ENCODE peak calls at places on chromosome 13, in eight cellular contexts. One of them, this sample, is unnamed.

GRCh38 chr13:45280751-45281634 is 60.0 kb downstream of the TPT1 start:
- DNase-seq in tibial nerve: peak; percentile 64
- DNase-seq in transverse colon: peak; percentile 83
- DNase-seq in ovary: peak; percentile 57
- DNase-seq in stomach: peak; percentile 73
- DNase-seq in sigmoid colon: peak; percentile 83
- DNase-seq in A549: peak; percentile 67
- DNase-seq in H1: peak; percentile 27
- DNase-seq in this sample: no peak

GRCh38 chr13:52851153-52851962 is 2.9 kb upstream of the PCDH8 start:
- DNase-seq in tibial nerve: peak; percentile 23
- DNase-seq in ovary: no peak
- DNase-seq in H1: no peak
- DNase-seq in transverse colon: peak; percentile 40
- DNase-seq in stomach: peak; percentile 32
- DNase-seq in sigmoid colon: no peak
- DNase-seq in A549: no peak
- DNase-seq in this sample: no peak

GRCh38 chr13:32087955-32088747 is 56.6 kb downstream of the FRY start:
- DNase-seq in stomach: no peak
- DNase-seq in ovary: no peak
- DNase-seq in tibial nerve: no peak
- DNase-seq in transverse colon: no peak
- DNase-seq in H1: no peak
- DNase-seq in sigmoid colon: no peak
- DNase-seq in A549: no peak
- DNase-seq in this sample: no peak

GRCh38 chr13:113564331-113565023 is 20.1 kb upstream of the TFDP1 start:
- DNase-seq in H1: no peak
- DNase-seq in sigmoid colon: peak; percentile 49
- DNase-seq in ovary: no peak
- DNase-seq in stomach: peak; percentile 20
- DNase-seq in tibial nerve: no peak
- DNase-seq in A549: no peak
- DNase-seq in transverse colon: peak; percentile 6
- DNase-seq in this sample: peak; percentile 60

GRCh38 chr13:27476943-27477681 is 26.7 kb upstream of the MTIF3 start:
- DNase-seq in tibial nerve: no peak
- DNase-seq in transverse colon: no peak
- DNase-seq in sigmoid colon: no peak
- DNase-seq in A549: peak; percentile 45
- DNase-seq in H1: no peak
- DNase-seq in ovary: no peak
- DNase-seq in stomach: peak; percentile 76
- DNase-seq in this sample: peak; percentile 26

GRCh38 chr13:20182231-20182846 is 10.4 kb downstream of the GJB2 start:
- DNase-seq in A549: peak; percentile 71
- DNase-seq in H1: no peak
- DNase-seq in tibial nerve: peak; percentile 33
- DNase-seq in sigmoid colon: no peak
- DNase-seq in transverse colon: no peak
- DNase-seq in ovary: no peak
- DNase-seq in stomach: peak; percentile 48
- DNase-seq in this sample: no peak

GRCh38 chr13:25114220-25114619 is 18.3 kb downstream of the PABPC3 start:
- DNase-seq in tibial nerve: peak; percentile 75
- DNase-seq in H1: peak; percentile 77
- DNase-seq in sigmoid colon: peak; percentile 75
- DNase-seq in stomach: peak; percentile 71
- DNase-seq in transverse colon: peak; percentile 60
- DNase-seq in ovary: no peak
- DNase-seq in A549: peak; percentile 65
- DNase-seq in this sample: no peak

GRCh38 chr13:23876265-23876664 is 12.9 kb downstream of the MIPEP start:
- DNase-seq in stomach: no peak
- DNase-seq in tibial nerve: no peak
- DNase-seq in A549: peak; percentile 6
- DNase-seq in H1: no peak
- DNase-seq in ovary: no peak
- DNase-seq in transverse colon: peak; percentile 24
- DNase-seq in sigmoid colon: no peak
- DNase-seq in this sample: no peak

GRCh38 chr13:50094615-50095293 is 79.5 kb downstream of the KCNRG start:
- DNase-seq in A549: no peak
- DNase-seq in tibial nerve: no peak
- DNase-seq in stomach: no peak
- DNase-seq in transverse colon: no peak
- DNase-seq in H1: no peak
- DNase-seq in sigmoid colon: no peak
- DNase-seq in ovary: no peak
- DNase-seq in this sample: no peak

GRCh38 chr13:73610799-73611592 is 523.2 kb downstream of the KLF12 start:
- DNase-seq in ovary: no peak
- DNase-seq in sigmoid colon: no peak
- DNase-seq in transverse colon: no peak
- DNase-seq in H1: no peak
- DNase-seq in A549: no peak
- DNase-seq in stomach: no peak
- DNase-seq in tibial nerve: no peak
- DNase-seq in this sample: no peak

GRCh38 chr13:76216729-76217128 is 580.6 kb downstream of the LMO7 start:
- DNase-seq in transverse colon: no peak
- DNase-seq in ovary: no peak
- DNase-seq in tibial nerve: no peak
- DNase-seq in A549: no peak
- DNase-seq in H1: no peak
- DNase-seq in sigmoid colon: no peak
- DNase-seq in stomach: no peak
- DNase-seq in this sample: no peak

GRCh38 chr13:29743229-29743786 is 107.1 kb downstream of the UBL3 start:
- DNase-seq in ovary: peak; percentile 16
- DNase-seq in H1: no peak
- DNase-seq in A549: no peak
- DNase-seq in transverse colon: peak; percentile 26
- DNase-seq in sigmoid colon: peak; percentile 96
- DNase-seq in tibial nerve: peak; percentile 64
- DNase-seq in stomach: no peak
- DNase-seq in this sample: peak; percentile 83

GRCh38 chr13:87498681-87499080 is 172.5 kb upstream of the SLITRK5 start:
- DNase-seq in stomach: no peak
- DNase-seq in ovary: no peak
- DNase-seq in H1: no peak
- DNase-seq in tibial nerve: no peak
- DNase-seq in sigmoid colon: no peak
- DNase-seq in transverse colon: no peak
- DNase-seq in A549: peak; percentile 1
- DNase-seq in this sample: no peak

GRCh38 chr13:66994097-66994496 is 236.0 kb downstream of the PCDH9 start:
- DNase-seq in tibial nerve: peak; percentile 45
- DNase-seq in H1: peak; percentile 51
- DNase-seq in A549: peak; percentile 91
- DNase-seq in stomach: peak; percentile 61
- DNase-seq in sigmoid colon: peak; percentile 71
- DNase-seq in transverse colon: peak; percentile 15
- DNase-seq in ovary: peak; percentile 16
- DNase-seq in this sample: peak; percentile 59

GRCh38 chr13:111323950-111324651 is 3.7 kb downstream of the TEX29 start:
- DNase-seq in H1: no peak
- DNase-seq in sigmoid colon: peak; percentile 47
- DNase-seq in tibial nerve: no peak
- DNase-seq in transverse colon: no peak
- DNase-seq in ovary: no peak
- DNase-seq in stomach: peak; percentile 8
- DNase-seq in A549: no peak
- DNase-seq in this sample: no peak

GRCh38 chr13:46553521-46553885 is 533 bp downstream of the LRCH1 start:
- DNase-seq in tibial nerve: peak; percentile 16
- DNase-seq in A549: no peak
- DNase-seq in transverse colon: no peak
- DNase-seq in stomach: no peak
- DNase-seq in H1: no peak
- DNase-seq in sigmoid colon: peak; percentile 76
- DNase-seq in ovary: no peak
- DNase-seq in this sample: no peak

GRCh38 chr13:20161275-20161950 is 561 bp upstream of the GJA3 start:
- DNase-seq in ovary: no peak
- DNase-seq in stomach: no peak
- DNase-seq in sigmoid colon: no peak
- DNase-seq in H1: no peak
- DNase-seq in A549: no peak
- DNase-seq in tibial nerve: no peak
- DNase-seq in transverse colon: peak; percentile 39
- DNase-seq in this sample: no peak

GRCh38 chr13:112686987-112687386 is 2.9 kb upstream of the ATP11A start:
- DNase-seq in tibial nerve: no peak
- DNase-seq in sigmoid colon: no peak
- DNase-seq in transverse colon: no peak
- DNase-seq in stomach: peak; percentile 10
- DNase-seq in ovary: no peak
- DNase-seq in A549: no peak
- DNase-seq in H1: no peak
- DNase-seq in this sample: peak; percentile 66

GRCh38 chr13:49711218-49711863 is 20.1 kb upstream of the EBPL start:
- DNase-seq in ovary: no peak
- DNase-seq in sigmoid colon: no peak
- DNase-seq in stomach: no peak
- DNase-seq in transverse colon: no peak
- DNase-seq in tibial nerve: no peak
- DNase-seq in H1: no peak
- DNase-seq in A549: peak; percentile 38
- DNase-seq in this sample: no peak

GRCh38 chr13:98476538-98476966 is 100.4 kb downstream of the STK24 start:
- DNase-seq in ovary: no peak
- DNase-seq in tibial nerve: no peak
- DNase-seq in H1: no peak
- DNase-seq in sigmoid colon: peak; percentile 83
- DNase-seq in stomach: peak; percentile 66
- DNase-seq in A549: no peak
- DNase-seq in transverse colon: peak; percentile 74
- DNase-seq in this sample: no peak
- TF ChIP-seq POLR2A in ovary: no peak
- TF ChIP-seq POLR2A in tibial nerve: no peak
- TF ChIP-seq POLR2A in H1: no peak
- TF ChIP-seq POLR2A in sigmoid colon: no peak
- TF ChIP-seq POLR2A in stomach: no peak
- TF ChIP-seq POLR2A in A549: no peak
- TF ChIP-seq POLR2A in transverse colon: no peak
- TF ChIP-seq POLR2A in this sample: no peak

GRCh38 chr13:36548129-36548528 is 115.8 kb downstream of the CCNA1 start:
- DNase-seq in transverse colon: no peak
- DNase-seq in sigmoid colon: no peak
- DNase-seq in A549: no peak
- DNase-seq in tibial nerve: no peak
- DNase-seq in H1: no peak
- DNase-seq in ovary: no peak
- DNase-seq in stomach: no peak
- DNase-seq in this sample: no peak
- TF ChIP-seq EP300 in transverse colon: no peak
- TF ChIP-seq EP300 in sigmoid colon: no peak
- TF ChIP-seq EP300 in A549: no peak
- TF ChIP-seq EP300 in tibial nerve: no peak
- TF ChIP-seq EP300 in H1: no peak
- TF ChIP-seq EP300 in ovary: no peak
- TF ChIP-seq EP300 in stomach: no peak
- TF ChIP-seq EP300 in this sample: no peak

GRCh38 chr13:26222523-26223046 is 471 bp upstream of the RNF6 start:
- DNase-seq in sigmoid colon: no peak
- DNase-seq in transverse colon: no peak
- DNase-seq in A549: no peak
- DNase-seq in ovary: no peak
- DNase-seq in H1: no peak
- DNase-seq in tibial nerve: no peak
- DNase-seq in stomach: no peak
- DNase-seq in this sample: no peak

GRCh38 chr13:26219726-26220125 is 2.4 kb downstream of the RNF6 start:
- DNase-seq in sigmoid colon: no peak
- DNase-seq in A549: no peak
- DNase-seq in tibial nerve: no peak
- DNase-seq in transverse colon: no peak
- DNase-seq in stomach: no peak
- DNase-seq in ovary: no peak
- DNase-seq in H1: no peak
- DNase-seq in this sample: no peak

GRCh38 chr13:26220575-26220974 is 1.5 kb downstream of the RNF6 start:
- DNase-seq in stomach: no peak
- DNase-seq in tibial nerve: no peak
- DNase-seq in sigmoid colon: no peak
- DNase-seq in A549: no peak
- DNase-seq in ovary: no peak
- DNase-seq in transverse colon: no peak
- DNase-seq in H1: no peak
- DNase-seq in this sample: no peak

GRCh38 chr13:26221399-26221720 is 754 bp downstream of the RNF6 start:
- DNase-seq in transverse colon: no peak
- DNase-seq in H1: no peak
- DNase-seq in A549: no peak
- DNase-seq in sigmoid colon: no peak
- DNase-seq in stomach: no peak
- DNase-seq in tibial nerve: no peak
- DNase-seq in ovary: no peak
- DNase-seq in this sample: no peak

DNA sequence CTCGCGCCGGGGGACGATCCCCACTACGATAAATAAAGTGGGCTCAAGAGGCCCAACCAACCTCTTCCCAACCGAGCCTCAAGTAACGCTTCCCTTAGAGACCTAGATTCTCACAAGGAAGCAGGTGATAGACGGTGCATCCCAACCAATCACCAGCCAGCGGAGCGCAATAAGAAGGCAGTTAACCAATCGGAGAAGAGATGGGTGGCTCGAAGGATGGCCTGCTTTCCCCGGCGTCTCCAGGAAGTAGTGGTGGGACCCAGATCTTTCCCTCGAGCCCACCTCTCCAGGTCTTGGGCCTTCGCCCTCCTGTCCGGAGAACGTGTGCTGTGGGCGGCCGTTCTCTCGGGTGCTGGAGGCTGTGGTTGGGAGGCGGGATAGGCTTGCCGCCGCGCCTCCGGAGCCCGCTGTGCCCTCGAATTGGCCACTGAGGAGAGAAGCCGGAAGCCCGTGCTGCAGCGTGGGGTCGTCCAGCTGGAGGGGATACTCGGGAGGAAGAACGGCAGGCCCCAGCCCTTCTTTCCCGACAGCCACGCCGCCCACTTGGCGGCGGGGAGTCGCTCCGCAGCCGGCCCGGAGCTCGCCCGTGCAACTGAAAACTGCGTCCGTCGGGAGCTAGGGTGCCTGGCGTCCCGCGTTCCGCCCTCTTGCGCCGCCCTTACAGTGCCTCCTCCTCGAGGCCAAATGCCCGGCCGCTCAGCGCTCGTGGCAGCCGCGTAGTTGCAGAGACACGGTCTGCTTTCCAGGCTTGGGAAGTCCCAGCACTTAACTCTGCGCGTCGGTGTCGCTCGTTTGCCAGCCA is at the start of gene RNF6:
- DNase-seq in transverse colon: peak; percentile 94
- DNase-seq in ovary: peak; percentile 96
- DNase-seq in stomach: peak; percentile 96
- DNase-seq in tibial nerve: peak; percentile 97
- DNase-seq in A549: peak; percentile 97
- DNase-seq in sigmoid colon: peak; percentile 98
- DNase-seq in H1: peak; percentile 87
- DNase-seq in this sample: peak; percentile 96
- TF ChIP-seq POLR2A in transverse colon: peak; percentile 76
- TF ChIP-seq POLR2A in ovary: peak; percentile 30
- TF ChIP-seq POLR2A in stomach: no peak
- TF ChIP-seq POLR2A in tibial nerve: peak; percentile 24
- TF ChIP-seq POLR2A in A549: peak; percentile 43
- TF ChIP-seq POLR2A in sigmoid colon: no peak
- TF ChIP-seq POLR2A in H1: peak; percentile 52
- TF ChIP-seq POLR2A in this sample: no peak

GRCh38 chr13:68176486-68176885 is 946.4 kb upstream of the PCDH9 start:
- DNase-seq in sigmoid colon: no peak
- DNase-seq in tibial nerve: no peak
- DNase-seq in A549: peak; percentile 10
- DNase-seq in stomach: no peak
- DNase-seq in transverse colon: no peak
- DNase-seq in ovary: no peak
- DNase-seq in H1: no peak
- DNase-seq in this sample: no peak
- TF ChIP-seq EP300 in sigmoid colon: no peak
- TF ChIP-seq EP300 in tibial nerve: no peak
- TF ChIP-seq EP300 in A549: no peak
- TF ChIP-seq EP300 in stomach: no peak
- TF ChIP-seq EP300 in transverse colon: no peak
- TF ChIP-seq EP300 in ovary: no peak
- TF ChIP-seq EP300 in H1: no peak
- TF ChIP-seq EP300 in this sample: no peak